ENCODE peak calls at places on chromosomes 7 and 10, in nine cellular contexts. U is activated T-helper 1 cell treated with anti-CD3 and anti-CD28 coated beads, Interleukin-2, amount 50 U/mL, for 16 hours; A is NCI-H2081 treated with DMSO at 0.1 percent for 48 hours; X is cardiac muscle cell; S is T follicular helper cell; Z is chondrocyte; V is osteocyte; H is DMS53; Y is head of caudate nucleus. E is an unnamed sample.

GRCh38 chr10:78545756-78546155 is 512.1 kb downstream of the RPS24 start:
- DNase-seq in S (no peak), Z (no peak), U (no peak), A (no peak), X (peak), H (peak), Y (no peak), V (no peak), E (no peak)

GRCh38 chr7:47100815-47101435 is 481.0 kb downstream of the TNS3 start:
- DNase-seq in Y (no peak), H (peak), U (no peak), S (no peak), V (no peak), A (no peak), X (peak), Z (no peak), E (peak)

GRCh38 chr7:45596665-45597095 is 22.5 kb downstream of the ADCY1 start:
- DNase-seq in U (no peak), V (no peak), Y (peak), Z (no peak), H (no peak), S (no peak), A (no peak), X (no peak), E (no peak)

GRCh38 chr7:116342125-116342524 is 131.8 kb downstream of the TES start:
- DNase-seq in V (no peak), U (no peak), A (no peak), Z (no peak), S (no peak), H (no peak), X (no peak), Y (no peak), E (no peak)

GRCh38 chr7:30412810-30413504 is 65.6 kb downstream of the NOD1 start:
- DNase-seq in U (no peak), V (no peak), S (no peak), Z (no peak), X (peak), H (peak), A (no peak), Y (peak), E (peak)

GRCh38 chr7:47610506-47611044 is 28.7 kb upstream of the TNS3 start:
- DNase-seq in S (no peak), H (no peak), Z (no peak), X (no peak), V (no peak), U (no peak), Y (no peak), A (peak), E (no peak)

GRCh38 chr7:156929789-156930539 is 19.5 kb upstream of the NOM1 start:
- DNase-seq in H (no peak), A (no peak), Y (no peak), X (no peak), V (no peak), U (no peak), Z (peak), S (peak), E (no peak)

GRCh38 chr10:8048281-8049008 is 6.0 kb upstream of the GATA3 start:
- DNase-seq in Z (no peak), X (no peak), V (no peak), S (no peak), A (no peak), H (no peak), Y (no peak), U (peak), E (no peak)

GRCh38 chr7:157043745-157044144 is 33.3 kb upstream of the MNX1 start:
- DNase-seq in A (no peak), S (no peak), X (no peak), H (no peak), Y (no peak), Z (no peak), V (no peak), U (no peak), E (no peak)

GRCh38 chr7:112255388-112255720 is 48.9 kb downstream of the ZNF277 start:
- DNase-seq in Z (no peak), Y (no peak), U (no peak), S (no peak), A (no peak), V (no peak), X (no peak), H (no peak), E (no peak)

GRCh38 chr7:77271766-77272165 is 72.1 kb upstream of the FGL2 start:
- DNase-seq in V (no peak), Z (no peak), Y (no peak), S (no peak), X (no peak), U (no peak), A (no peak), H (no peak), E (no peak)

GRCh38 chr7:105643384-105643783 is 62.1 kb upstream of the EFCAB10 start:
- DNase-seq in S (no peak), X (peak), V (no peak), Z (no peak), Y (peak), H (no peak), U (no peak), A (no peak), E (peak)

GRCh38 chr10:60848126-60848525 is 69.8 kb downstream of the CDK1 start:
- DNase-seq in A (no peak), V (no peak), H (peak), X (no peak), Z (no peak), U (no peak), S (no peak), Y (no peak), E (no peak)

GRCh38 chr10:34114914-34115313 is 700.2 kb downstream of the PARD3 start:
- DNase-seq in S (no peak), Y (peak), Z (no peak), H (no peak), U (no peak), X (no peak), V (peak), A (no peak), E (no peak)

GRCh38 chr7:70474639-70475234 is 657.2 kb upstream of the GALNT17 start:
- DNase-seq in V (no peak), Z (no peak), Y (no peak), A (no peak), U (no peak), X (peak), S (no peak), H (no peak), E (no peak)

GRCh38 chr7:42082144-42082543 is 154.9 kb downstream of the GLI3 start:
- DNase-seq in U (no peak), Z (no peak), S (no peak), V (no peak), X (no peak), Y (peak), H (no peak), A (no peak), E (no peak)

GRCh38 chr7:97819161-97819560 is 53.0 kb downstream of the ASNS start:
- DNase-seq in V (no peak), H (peak), Y (no peak), X (no peak), A (peak), U (no peak), Z (no peak), S (no peak), E (no peak)

GRCh38 chr7:71633571-71634008 is 501.6 kb downstream of the GALNT17 start:
- DNase-seq in H (peak), Z (no peak), U (no peak), X (peak), V (no peak), Y (peak), A (no peak), S (no peak), E (no peak)

E was measured in cerebellar cortex.